ENCODE peak calls at places on chromosomes 11 and 22, in six cellular contexts. L is NB4, O is adrenal gland, J is endodermal cell, W is hepatocyte, A is BE2C. D is an unnamed sample.

GRCh38 chr11:126948563-126948962 is 52.0 kb downstream of the KIRREL3 start:
- DNase-seq in O (no peak), A (no peak), L (no peak), J (no peak), W (no peak), D (no peak)

GRCh38 chr22:31177420-31178162 is 17.6 kb downstream of the RNF185 start:
- DNase-seq in W (peak; percentile 45), L (no peak), A (no peak), J (no peak), O (no peak), D (no peak)

GRCh38 chr11:134683860-134684259 is 271.8 kb upstream of the B3GAT1 start:
- DNase-seq in O (no peak), J (no peak), A (no peak), L (no peak), W (no peak), D (no peak)

GRCh38 chr11:46916251-46916650 is 2.1 kb downstream of the LRP4 start:
- DNase-seq in A (no peak), L (no peak), W (no peak), O (no peak), J (no peak), D (no peak)

GRCh38 chr22:24201681-24202590 is 20.6 kb downstream of the SUSD2 start:
- DNase-seq in O (no peak), L (no peak), J (no peak), W (no peak), A (no peak), D (no peak)

GRCh38 chr11:64268028-64268686 is 16.3 kb downstream of the BAD start:
- DNase-seq in W (no peak), A (no peak), L (no peak), J (no peak), O (peak; percentile 57), D (no peak)

GRCh38 chr11:126149759-126150236 is 61.7 kb downstream of the RPUSD4 start:
- DNase-seq in W (no peak), O (no peak), J (peak; percentile 46), A (no peak), L (peak; percentile 97), D (no peak)

GRCh38 chr22:19779011-19779421 is 18.4 kb downstream of the TBX1 start:
- DNase-seq in W (no peak), O (no peak), L (no peak), J (no peak), A (no peak), D (no peak)

GRCh38 chr11:8776209-8776608 is 93.6 kb downstream of the RPL27A start:
- DNase-seq in L (no peak), A (no peak), J (peak; percentile 58), W (peak; percentile 56), O (no peak), D (no peak)

GRCh38 chr22:49827853-49828598 is at the start of gene BRD1:
- DNase-seq in J (peak; percentile 67), O (peak; percentile 67), W (peak; percentile 89), L (peak; percentile 78), A (peak; percentile 74), D (no peak)

GRCh38 chr11:126061707-126062678 is 673 bp downstream of the CDON start:
- DNase-seq in A (peak; percentile 70), O (no peak), W (peak; percentile 52), L (no peak), J (peak; percentile 84), D (peak; percentile 28)

GRCh38 chr11:109641549-109641948 is 219.6 kb downstream of the C11orf87 start:
- DNase-seq in O (no peak), L (peak; percentile 53), J (peak; percentile 83), W (peak; percentile 61), A (no peak), D (peak; percentile 32)

DNA sequence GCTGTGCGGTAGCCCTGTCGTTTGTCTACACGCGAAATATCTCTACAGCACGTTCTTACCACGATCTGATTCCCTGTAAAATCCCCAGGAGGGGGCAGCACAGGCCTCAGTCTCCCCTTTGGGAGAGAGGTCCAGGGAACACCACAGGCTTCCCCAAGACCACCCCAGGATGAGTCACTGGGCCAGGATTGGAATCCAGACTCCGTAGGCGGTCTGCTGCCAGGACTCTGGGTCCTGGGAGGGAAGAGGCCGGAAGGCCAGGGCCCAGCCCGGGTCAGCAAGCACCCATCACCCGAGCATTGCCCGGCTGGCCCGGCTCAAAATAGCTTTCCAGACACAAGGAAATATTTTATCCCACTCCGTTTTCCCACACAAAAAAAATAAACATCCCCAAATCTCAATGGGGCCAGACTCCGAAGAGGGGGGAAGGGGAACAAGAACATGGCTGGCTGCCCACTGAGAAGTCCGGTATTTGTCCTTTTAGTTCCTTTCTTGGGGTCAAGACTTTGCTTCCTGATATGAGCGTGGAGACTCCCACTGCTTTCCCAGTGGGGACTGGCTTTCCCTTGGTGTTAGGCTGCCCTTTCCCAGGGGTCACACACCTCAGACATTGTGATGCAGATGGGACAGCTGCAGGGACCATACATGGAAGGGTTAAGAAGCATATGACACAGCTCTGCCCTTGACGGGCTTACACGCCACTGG is 91.3 kb downstream of the LRRC32 start:
- DNase-seq in O (peak; percentile 57), A (no peak), W (peak; percentile 48), J (peak; percentile 69), L (peak; percentile 26), D (no peak)
- TF ChIP-seq CTCF in O (peak; percentile 26), A (peak; percentile 32), W (peak; percentile 23), J (peak; percentile 65), L (peak; percentile 23), D (no peak)

GRCh38 chr22:41284465-41284864 is 1.5 kb downstream of the RANGAP1 start:
- DNase-seq in O (no peak), J (no peak), A (no peak), W (no peak), L (no peak), D (no peak)

GRCh38 chr22:41285441-41285819 is 557 bp downstream of the RANGAP1 start:
- DNase-seq in W (peak; percentile 92), L (peak; percentile 87), J (peak; percentile 77), O (peak; percentile 86), A (peak; percentile 80), D (no peak)

GRCh38 chr22:41288245-41288946 is 2.4 kb upstream of the RANGAP1 start:
- DNase-seq in O (no peak), L (no peak), A (peak; percentile 61), J (peak; percentile 82), W (peak; percentile 84), D (no peak)

GRCh38 chr22:41286639-41287091 is 678 bp upstream of the RANGAP1 start:
- DNase-seq in A (peak; percentile 32), O (no peak), J (no peak), W (peak; percentile 35), L (peak; percentile 81), D (no peak)

DNA sequence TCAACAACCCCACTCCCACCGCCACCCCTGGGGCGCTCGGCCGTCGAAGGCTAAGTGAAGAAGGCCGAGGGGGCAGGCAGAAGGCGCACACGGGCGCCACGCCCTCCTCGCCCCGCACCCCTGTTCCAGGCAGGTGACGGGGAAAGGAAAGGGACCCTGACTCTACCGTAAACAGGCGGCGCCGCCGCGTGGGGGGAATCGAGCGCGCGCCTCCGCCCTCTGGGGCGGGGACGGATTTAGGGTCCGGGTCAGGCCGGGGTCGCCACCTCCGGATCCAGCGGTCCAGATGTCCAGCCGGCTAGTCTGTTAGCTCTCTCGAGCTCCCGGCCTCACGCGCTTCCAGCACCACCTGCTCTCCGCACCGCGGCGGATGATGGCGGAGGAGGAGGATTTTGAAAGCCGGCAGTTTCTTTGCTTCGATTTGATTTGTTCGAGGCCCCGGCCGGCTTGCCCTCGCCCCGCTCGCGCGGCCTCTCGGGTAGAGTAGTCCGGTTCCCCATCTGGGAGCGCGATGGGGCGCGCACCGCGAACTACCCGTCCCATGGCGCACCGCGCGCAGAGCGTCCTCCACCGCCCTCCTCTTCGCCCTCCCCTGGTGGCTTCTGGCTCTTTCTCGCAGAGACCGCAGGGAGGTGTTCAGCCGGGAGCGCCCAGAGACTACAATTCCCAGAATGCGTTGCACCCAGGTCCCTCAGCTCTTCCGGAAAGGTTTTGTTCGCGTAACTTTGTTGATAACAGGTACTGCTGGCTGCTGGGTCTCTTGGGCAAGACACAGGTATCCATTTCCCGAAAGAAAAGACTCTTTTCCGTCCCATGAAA is at the start of gene RANGAP1:
- DNase-seq in W (peak; percentile 99), O (peak; percentile 98), A (peak; percentile 99), J (peak; percentile 99), L (peak; percentile 99), D (peak; percentile 95)
- TF ChIP-seq CTCF in W (no peak), O (peak; percentile 47), A (peak; percentile 13), J (peak; percentile 21), L (no peak), D (peak; percentile 30)

GRCh38 chr22:39967103-39967829 is 7.1 kb downstream of the TMA7B start:
- DNase-seq in L (no peak), A (no peak), W (peak; percentile 43), O (no peak), J (no peak), D (no peak)
- TF ChIP-seq CTCF in L (no peak), A (no peak), W (no peak), O (no peak), J (no peak), D (no peak)

DNA sequence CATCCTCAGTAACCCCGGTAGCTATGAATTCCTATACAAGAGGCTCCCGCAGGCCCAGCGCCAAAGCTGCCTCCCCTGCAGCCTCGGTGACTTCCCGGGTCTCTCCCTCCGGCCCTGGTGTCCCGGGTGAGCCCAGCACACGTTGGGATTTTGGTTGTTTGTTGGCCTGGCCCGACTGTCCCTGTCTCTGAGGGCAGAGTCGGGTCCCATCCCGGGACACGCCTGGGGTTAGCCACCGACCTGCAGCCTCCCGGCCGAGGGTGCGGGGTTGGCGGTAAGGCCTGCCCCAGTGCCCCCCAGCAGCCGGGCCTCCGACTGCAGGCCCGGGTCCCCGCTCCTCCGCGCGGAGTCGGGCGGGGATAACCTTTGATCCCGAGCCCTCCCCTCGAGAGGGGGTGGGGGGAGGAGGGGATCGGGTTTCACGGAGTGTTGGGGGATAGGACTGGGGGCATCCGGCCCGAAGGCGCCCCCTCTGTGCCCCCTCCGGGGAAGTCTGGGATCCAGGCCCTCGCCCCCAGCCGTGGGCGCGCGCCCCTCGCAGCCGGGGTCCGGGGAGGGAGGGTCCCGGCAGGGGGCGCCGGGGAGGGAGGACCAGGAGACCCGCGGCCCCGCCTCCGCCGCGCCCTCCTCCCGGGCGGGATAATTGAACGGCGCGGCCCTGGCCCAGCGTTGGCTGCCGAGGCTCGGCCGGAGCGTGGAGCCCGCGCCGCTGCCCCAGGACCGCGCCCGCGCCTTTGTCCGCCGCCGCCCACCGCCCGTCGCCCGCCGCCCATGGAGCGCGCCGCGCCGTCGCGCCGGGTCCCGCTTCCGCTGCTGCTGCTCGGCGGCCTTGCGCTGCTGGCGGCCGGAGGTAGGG is at the start of gene FBLN1:
- DNase-seq in O (no peak), W (peak; percentile 83), J (peak; percentile 91), L (peak; percentile 8), A (peak; percentile 73), D (peak; percentile 70)
- TF ChIP-seq CTCF in O (no peak), W (peak; percentile 39), J (peak; percentile 58), L (no peak), A (peak; percentile 22), D (peak; percentile 44)

DNA sequence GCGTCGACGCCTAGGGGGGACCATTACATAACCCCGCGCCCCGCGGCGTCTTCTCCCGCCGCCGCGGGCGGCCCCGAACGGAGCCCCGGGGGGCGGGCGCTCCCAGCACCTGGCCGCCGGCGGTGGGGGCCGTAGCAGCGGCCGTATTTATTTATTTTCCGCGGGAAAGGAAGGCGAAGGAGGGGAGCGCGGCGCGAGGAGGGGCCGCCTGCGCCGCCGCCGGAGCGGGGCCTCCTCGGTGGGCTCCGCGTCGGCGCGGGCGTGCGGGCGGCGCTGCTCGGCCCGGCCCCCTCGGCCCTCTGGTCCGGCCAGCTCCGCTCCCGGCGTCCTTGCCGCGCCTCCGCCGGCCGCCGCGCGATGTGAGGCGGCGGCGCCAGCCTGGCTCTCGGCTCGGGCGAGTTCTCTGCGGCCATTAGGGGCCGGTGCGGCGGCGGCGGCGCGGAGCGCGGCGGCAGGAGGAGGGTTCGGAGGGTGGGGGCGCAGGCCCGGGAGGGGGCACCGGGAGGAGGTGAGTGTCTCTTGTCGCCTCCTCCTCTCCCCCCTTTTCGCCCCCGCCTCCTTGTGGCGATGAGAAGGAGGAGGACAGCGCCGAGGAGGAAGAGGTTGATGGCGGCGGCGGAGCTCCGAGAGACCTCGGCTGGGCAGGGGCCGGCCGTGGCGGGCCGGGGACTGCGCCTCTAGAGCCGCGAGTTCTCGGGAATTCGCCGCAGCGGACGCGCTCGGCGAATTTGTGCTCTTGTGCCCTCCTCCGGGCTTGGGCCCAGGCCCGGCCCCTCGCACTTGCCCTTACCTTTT is at the start of gene EP300:
- DNase-seq in L (peak; percentile 91), J (peak; percentile 86), W (peak; percentile 91), A (peak; percentile 85), O (peak; percentile 90), D (peak; percentile 56)
- TF ChIP-seq CTCF in L (peak; percentile 7), J (peak; percentile 53), W (no peak), A (peak; percentile 16), O (peak; percentile 36), D (peak; percentile 44)

D was measured in neural crest cell.